ENCODE peak calls at places on chromosomes 13 and 19, in four cellular contexts. One of them, this sample, is unnamed.

GRCh38 chr19:16340654-16341053 is 16.0 kb downstream of the KLF2 start:
- DNase-seq in transverse colon: no peak
- DNase-seq in sigmoid colon: no peak
- DNase-seq in cardiac muscle cell: no peak
- DNase-seq in this sample: no peak

GRCh38 chr13:37418490-37418889 is 180.1 kb downstream of the POSTN start:
- DNase-seq in transverse colon: no peak
- DNase-seq in sigmoid colon: no peak
- DNase-seq in cardiac muscle cell: peak; percentile 10
- DNase-seq in this sample: no peak

GRCh38 chr13:35470671-35471465 is 5.6 kb downstream of the MAB21L1 start:
- DNase-seq in transverse colon: peak; percentile 9
- DNase-seq in sigmoid colon: peak; percentile 67
- DNase-seq in cardiac muscle cell: peak; percentile 48
- DNase-seq in this sample: no peak

GRCh38 chr13:97946951-97947588 is 6.4 kb upstream of the IPO5 start:
- DNase-seq in transverse colon: no peak
- DNase-seq in sigmoid colon: no peak
- DNase-seq in cardiac muscle cell: peak; percentile 92
- DNase-seq in this sample: no peak

GRCh38 chr13:85386424-85386823 is 412.8 kb downstream of the SLITRK6 start:
- DNase-seq in transverse colon: no peak
- DNase-seq in sigmoid colon: no peak
- DNase-seq in cardiac muscle cell: peak; percentile 8
- DNase-seq in this sample: no peak

GRCh38 chr13:78524936-78525335 is 78.4 kb downstream of the POU4F1 start:
- DNase-seq in transverse colon: no peak
- DNase-seq in sigmoid colon: no peak
- DNase-seq in cardiac muscle cell: no peak
- DNase-seq in this sample: no peak

GRCh38 chr13:113458218-113459065 is 5.2 kb upstream of the ADPRHL1 start:
- DNase-seq in transverse colon: no peak
- DNase-seq in sigmoid colon: peak; percentile 77
- DNase-seq in cardiac muscle cell: peak; percentile 18
- DNase-seq in this sample: no peak

GRCh38 chr13:108777421-108778420 is 148.3 kb downstream of the MYO16 start:
- DNase-seq in transverse colon: no peak
- DNase-seq in sigmoid colon: no peak
- DNase-seq in cardiac muscle cell: no peak
- DNase-seq in this sample: no peak

GRCh38 chr13:38657191-38657590 is 29.7 kb upstream of the FREM2 start:
- DNase-seq in transverse colon: no peak
- DNase-seq in sigmoid colon: no peak
- DNase-seq in cardiac muscle cell: peak; percentile 36
- DNase-seq in this sample: no peak

GRCh38 chr19:7526093-7526929 is 3.9 kb downstream of the MCOLN1 start:
- DNase-seq in transverse colon: no peak
- DNase-seq in sigmoid colon: no peak
- DNase-seq in cardiac muscle cell: no peak
- DNase-seq in this sample: no peak

GRCh38 chr19:21569497-21569870 is 64.1 kb downstream of the ZNF429 start:
- DNase-seq in transverse colon: peak; percentile 32
- DNase-seq in sigmoid colon: no peak
- DNase-seq in cardiac muscle cell: peak; percentile 69
- DNase-seq in this sample: no peak

GRCh38 chr13:99065250-99066015 is 87.6 kb upstream of the DOCK9 start:
- DNase-seq in transverse colon: no peak
- DNase-seq in sigmoid colon: no peak
- DNase-seq in cardiac muscle cell: no peak
- DNase-seq in this sample: no peak

GRCh38 chr19:1653300-1653628 is 849 bp upstream of the TCF3 start:
- DNase-seq in transverse colon: no peak
- DNase-seq in sigmoid colon: no peak
- DNase-seq in cardiac muscle cell: no peak
- DNase-seq in this sample: no peak

GRCh38 chr19:41922585-41922984 is 5.7 kb downstream of the ERFL start:
- DNase-seq in transverse colon: no peak
- DNase-seq in sigmoid colon: no peak
- DNase-seq in cardiac muscle cell: no peak
- DNase-seq in this sample: no peak

GRCh38 chr19:41923045-41923788 is 5.0 kb downstream of the ERFL start:
- DNase-seq in transverse colon: no peak
- DNase-seq in sigmoid colon: no peak
- DNase-seq in cardiac muscle cell: no peak
- DNase-seq in this sample: no peak

GRCh38 chr19:41920878-41921277 is 7.4 kb downstream of the ERFL start:
- DNase-seq in transverse colon: no peak
- DNase-seq in sigmoid colon: no peak
- DNase-seq in cardiac muscle cell: no peak
- DNase-seq in this sample: no peak

GRCh38 chr19:41921280-41922219 is 6.7 kb downstream of the ERFL start:
- DNase-seq in transverse colon: no peak
- DNase-seq in sigmoid colon: no peak
- DNase-seq in cardiac muscle cell: no peak
- DNase-seq in this sample: no peak

DNA sequence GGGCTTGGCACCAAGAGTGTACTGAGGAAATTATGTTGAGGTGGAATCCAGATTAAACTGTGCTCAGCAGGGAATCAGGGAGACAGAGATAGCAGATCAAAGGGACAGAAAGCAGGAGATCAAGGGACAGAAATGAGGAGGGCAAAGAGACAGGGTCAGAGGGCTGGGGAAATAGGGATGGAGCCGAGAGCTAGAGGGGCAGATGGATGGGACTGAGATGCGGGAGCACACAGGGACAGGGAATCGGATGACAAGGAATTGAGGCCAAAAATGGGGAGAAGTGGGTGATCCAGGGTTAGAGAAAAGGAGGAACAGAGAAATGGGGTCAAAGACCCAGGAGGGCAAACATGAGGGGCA is 6.1 kb downstream of the ERFL start:
- DNase-seq in transverse colon: no peak
- DNase-seq in sigmoid colon: no peak
- DNase-seq in cardiac muscle cell: no peak
- DNase-seq in this sample: no peak
- H3K27me3 ChIP-seq in transverse colon: peaks cover 70% of the 10 kb centered on the region
- H3K27me3 ChIP-seq in sigmoid colon: peaks cover 98% of the 10 kb centered on the region
- H3K27me3 ChIP-seq in cardiac muscle cell: peaks cover 98% of the 10 kb centered on the region
- H3K27me3 ChIP-seq in this sample: peaks cover 36% of the 10 kb centered on the region

GRCh38 chr19:35858311-35858710 is 1.6 kb downstream of the KIRREL2 start:
- DNase-seq in transverse colon: no peak
- DNase-seq in sigmoid colon: no peak
- DNase-seq in cardiac muscle cell: no peak
- DNase-seq in this sample: no peak

GRCh38 chr19:35861640-35862160 is 5.0 kb downstream of the KIRREL2 start:
- DNase-seq in transverse colon: no peak
- DNase-seq in sigmoid colon: no peak
- DNase-seq in cardiac muscle cell: no peak
- DNase-seq in this sample: no peak

GRCh38 chr19:35860818-35861639 is 4.3 kb downstream of the KIRREL2 start:
- DNase-seq in transverse colon: no peak
- DNase-seq in sigmoid colon: no peak
- DNase-seq in cardiac muscle cell: peak; percentile 32
- DNase-seq in this sample: no peak

GRCh38 chr19:35860436-35860817 is 3.7 kb downstream of the KIRREL2 start:
- DNase-seq in transverse colon: no peak
- DNase-seq in sigmoid colon: no peak
- DNase-seq in cardiac muscle cell: no peak
- DNase-seq in this sample: no peak

DNA sequence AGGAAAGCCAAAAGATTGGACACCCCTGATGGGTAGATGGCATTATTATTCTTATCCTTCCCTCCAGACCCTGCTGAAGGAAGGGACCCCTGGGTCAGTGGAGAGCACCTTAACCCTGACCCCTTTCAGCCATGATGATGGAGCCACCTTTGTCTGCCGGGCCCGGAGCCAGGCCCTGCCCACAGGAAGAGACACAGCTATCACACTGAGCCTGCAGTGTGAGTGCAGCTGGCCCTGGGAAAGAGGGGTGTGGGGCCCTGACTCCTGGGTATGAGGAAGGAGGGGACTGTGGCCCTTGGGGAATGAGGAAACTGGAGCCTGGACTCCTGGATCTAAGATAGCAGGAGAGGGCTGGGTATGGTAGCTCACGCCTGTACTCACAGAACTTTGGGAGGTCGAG is 2.7 kb downstream of the KIRREL2 start:
- DNase-seq in transverse colon: no peak
- DNase-seq in sigmoid colon: no peak
- DNase-seq in cardiac muscle cell: no peak
- DNase-seq in this sample: no peak
- H3K27me3 ChIP-seq in transverse colon: peaks cover 90% of the 10 kb centered on the region
- H3K27me3 ChIP-seq in sigmoid colon: peaks cover 86% of the 10 kb centered on the region
- H3K27me3 ChIP-seq in cardiac muscle cell: peaks cover 47% of the 10 kb centered on the region
- H3K27me3 ChIP-seq in this sample: peaks cover 55% of the 10 kb centered on the region

GRCh38 chr13:45575146-45575829 is 40.3 kb downstream of the ERICH6B start:
- DNase-seq in transverse colon: no peak
- DNase-seq in sigmoid colon: no peak
- DNase-seq in cardiac muscle cell: no peak
- DNase-seq in this sample: no peak

GRCh38 chr13:45575830-45576180 is 39.7 kb downstream of the ERICH6B start:
- DNase-seq in transverse colon: no peak
- DNase-seq in sigmoid colon: no peak
- DNase-seq in cardiac muscle cell: no peak
- DNase-seq in this sample: no peak
- H3K27me3 ChIP-seq in transverse colon: peaks cover 8% of the 10 kb centered on the region
- H3K27me3 ChIP-seq in sigmoid colon: peaks cover 5% of the 10 kb centered on the region
- H3K27me3 ChIP-seq in cardiac muscle cell: peaks cover 19% of the 10 kb centered on the region
- H3K27me3 ChIP-seq in this sample: peaks cover 2% of the 10 kb centered on the region

GRCh38 chr19:54667217-54667616 is 4.4 kb downstream of the LILRB4 start:
- DNase-seq in transverse colon: no peak
- DNase-seq in sigmoid colon: no peak
- DNase-seq in cardiac muscle cell: no peak
- DNase-seq in this sample: no peak
- H3K27me3 ChIP-seq in transverse colon: peaks cover 6% of the 10 kb centered on the region
- H3K27me3 ChIP-seq in sigmoid colon: peaks cover 24% of the 10 kb centered on the region
- H3K27me3 ChIP-seq in cardiac muscle cell: no peaks in the 10 kb centered on the region
- H3K27me3 ChIP-seq in this sample: peaks cover 5% of the 10 kb centered on the region

GRCh38 chr19:31356587-31357314 is 7.5 kb upstream of the TSHZ3 start:
- DNase-seq in transverse colon: peak; percentile 24
- DNase-seq in sigmoid colon: no peak
- DNase-seq in cardiac muscle cell: no peak
- DNase-seq in this sample: no peak
- H3K27me3 ChIP-seq in transverse colon: peaks cover 65% of the 10 kb centered on the region
- H3K27me3 ChIP-seq in sigmoid colon: no peaks in the 10 kb centered on the region
- H3K27me3 ChIP-seq in cardiac muscle cell: peaks cover 100% of the 10 kb centered on the region
- H3K27me3 ChIP-seq in this sample: peaks cover 53% of the 10 kb centered on the region

GRCh38 chr13:51107996-51108395 is 3.1 kb downstream of the C13orf42 start:
- DNase-seq in transverse colon: no peak
- DNase-seq in sigmoid colon: no peak
- DNase-seq in cardiac muscle cell: no peak
- DNase-seq in this sample: no peak
- H3K27me3 ChIP-seq in transverse colon: peaks cover 8% of the 10 kb centered on the region
- H3K27me3 ChIP-seq in sigmoid colon: no peaks in the 10 kb centered on the region
- H3K27me3 ChIP-seq in cardiac muscle cell: no peaks in the 10 kb centered on the region
- H3K27me3 ChIP-seq in this sample: no peaks in the 10 kb centered on the region

GRCh38 chr13:112114391-112114790 is 47.4 kb downstream of the SOX1 start:
- DNase-seq in transverse colon: no peak
- DNase-seq in sigmoid colon: peak; percentile 43
- DNase-seq in cardiac muscle cell: no peak
- DNase-seq in this sample: no peak

GRCh38 chr13:112113851-112114250 is 46.9 kb downstream of the SOX1 start:
- DNase-seq in transverse colon: no peak
- DNase-seq in sigmoid colon: peak; percentile 33
- DNase-seq in cardiac muscle cell: no peak
- DNase-seq in this sample: no peak

GRCh38 chr13:112112534-112113276 is 45.8 kb downstream of the SOX1 start:
- DNase-seq in transverse colon: no peak
- DNase-seq in sigmoid colon: peak; percentile 24
- DNase-seq in cardiac muscle cell: no peak
- DNase-seq in this sample: no peak

GRCh38 chr13:112115403-112116091 is 48.6 kb downstream of the SOX1 start:
- DNase-seq in transverse colon: no peak
- DNase-seq in sigmoid colon: no peak
- DNase-seq in cardiac muscle cell: no peak
- DNase-seq in this sample: no peak

DNA sequence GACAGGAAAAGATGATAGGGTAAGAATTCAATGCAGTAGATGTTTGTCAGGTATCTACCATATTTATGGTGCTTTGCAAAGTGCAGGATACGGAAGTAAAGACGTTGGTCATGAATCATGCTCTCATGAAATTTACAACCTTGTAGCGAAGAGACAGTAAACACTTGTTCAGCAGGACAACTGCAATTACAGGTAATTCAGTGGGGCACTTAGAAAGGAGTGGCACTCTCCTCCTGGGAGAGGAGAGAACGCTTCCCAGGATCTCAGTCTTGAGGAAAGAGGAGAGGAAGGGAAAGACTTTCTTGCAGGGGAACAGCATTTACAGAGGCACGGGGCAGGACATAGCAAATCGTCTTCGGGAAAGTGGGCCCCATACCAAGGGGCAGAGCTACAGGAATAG is 46.4 kb downstream of the SOX1 start:
- DNase-seq in transverse colon: peak; percentile 54
- DNase-seq in sigmoid colon: no peak
- DNase-seq in cardiac muscle cell: no peak
- DNase-seq in this sample: no peak
- H3K27me3 ChIP-seq in transverse colon: peaks cover 23% of the 10 kb centered on the region
- H3K27me3 ChIP-seq in sigmoid colon: peaks cover 81% of the 10 kb centered on the region
- H3K27me3 ChIP-seq in cardiac muscle cell: peaks cover 89% of the 10 kb centered on the region
- H3K27me3 ChIP-seq in this sample: peaks cover 9% of the 10 kb centered on the region

GRCh38 chr19:45889210-45889885 is 3.4 kb upstream of the IRF2BP1 start:
- DNase-seq in transverse colon: no peak
- DNase-seq in sigmoid colon: no peak
- DNase-seq in cardiac muscle cell: no peak
- DNase-seq in this sample: no peak
- H3K27me3 ChIP-seq in transverse colon: no peaks in the 10 kb centered on the region
- H3K27me3 ChIP-seq in sigmoid colon: no peaks in the 10 kb centered on the region
- H3K27me3 ChIP-seq in cardiac muscle cell: no peaks in the 10 kb centered on the region
- H3K27me3 ChIP-seq in this sample: no peaks in the 10 kb centered on the region

DNA sequence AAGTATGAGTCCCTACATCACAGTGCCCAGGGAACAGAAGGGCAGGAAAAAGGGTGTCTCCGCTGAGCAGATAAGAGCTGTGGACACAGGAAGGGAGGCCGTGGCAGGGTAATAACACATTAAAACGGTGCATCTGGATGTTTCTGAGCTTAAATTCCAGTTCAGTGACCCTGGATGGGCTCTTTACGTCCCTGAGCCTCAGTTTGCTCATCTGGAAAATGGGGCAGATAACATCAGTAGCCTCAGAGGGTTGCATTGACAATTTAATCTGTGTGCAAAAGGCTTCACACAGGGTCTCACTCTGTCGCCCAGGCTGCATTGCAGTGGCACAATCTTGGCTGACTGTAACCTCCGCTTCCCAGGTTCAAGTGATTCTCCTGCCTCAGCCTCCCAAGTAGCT is 58.1 kb downstream of the CELF5 start:
- DNase-seq in transverse colon: no peak
- DNase-seq in sigmoid colon: no peak
- DNase-seq in cardiac muscle cell: no peak
- DNase-seq in this sample: no peak
- H3K27me3 ChIP-seq in transverse colon: peaks cover 56% of the 10 kb centered on the region
- H3K27me3 ChIP-seq in sigmoid colon: peaks cover 83% of the 10 kb centered on the region
- H3K27me3 ChIP-seq in cardiac muscle cell: no peaks in the 10 kb centered on the region
- H3K27me3 ChIP-seq in this sample: peaks cover 17% of the 10 kb centered on the region

GRCh38 chr19:17686592-17687042 is 1.5 kb downstream of the UNC13A start:
- DNase-seq in transverse colon: no peak
- DNase-seq in sigmoid colon: no peak
- DNase-seq in cardiac muscle cell: peak; percentile 64
- DNase-seq in this sample: no peak
- H3K27me3 ChIP-seq in transverse colon: peaks cover 90% of the 10 kb centered on the region
- H3K27me3 ChIP-seq in sigmoid colon: peaks cover 94% of the 10 kb centered on the region
- H3K27me3 ChIP-seq in cardiac muscle cell: peaks cover 29% of the 10 kb centered on the region
- H3K27me3 ChIP-seq in this sample: peaks cover 24% of the 10 kb centered on the region